ENCODE peak calls at places on chromosome 7, in eight cellular contexts. D is prostate gland, H is esophagus squamous epithelium, T is heart left ventricle, M is testis, V is K562, G is NB4, Y is gastrocnemius medialis. A is an unnamed sample.

GRCh38 chr7:114502454-114503254 is 88.0 kb downstream of the FOXP2 start:
- DNase-seq in D (no peak), H (no peak), T (no peak), M (no peak), V (no peak), G (no peak), Y (no peak), A (no peak)

GRCh38 chr7:2928613-2929311 is 84.7 kb upstream of the GNA12 start:
- DNase-seq in D (no peak), H (no peak), T (no peak), M (no peak), V (no peak), G (no peak), Y (no peak), A (no peak)

GRCh38 chr7:23597908-23598224 is 684 bp downstream of the CCDC126 start:
- DNase-seq in D (no peak), H (no peak), T (no peak), M (peak; percentile 50), V (no peak), G (no peak), Y (no peak), A (no peak)

GRCh38 chr7:81299272-81299671 is 380.4 kb upstream of the SEMA3C start:
- DNase-seq in D (no peak), H (no peak), T (no peak), M (no peak), V (no peak), G (peak; percentile 90), Y (no peak), A (no peak)

GRCh38 chr7:95088536-95088935 is 181.1 kb downstream of the PPP1R9A start:
- DNase-seq in D (no peak), H (no peak), T (no peak), M (no peak), V (no peak), G (no peak), Y (no peak), A (no peak)

GRCh38 chr7:46291601-46292150 is 370.6 kb upstream of the IGFBP3 start:
- DNase-seq in D (no peak), H (no peak), T (no peak), M (peak; percentile 27), V (no peak), G (no peak), Y (peak; percentile 44), A (peak; percentile 61)

GRCh38 chr7:82598958-82599357 is 155.4 kb upstream of the CACNA2D1 start:
- DNase-seq in D (no peak), H (no peak), T (no peak), M (no peak), V (no peak), G (peak; percentile 28), Y (no peak), A (no peak)

GRCh38 chr7:87427289-87427688 is 48.2 kb downstream of the ABCB4 start:
- DNase-seq in D (no peak), H (no peak), T (no peak), M (no peak), V (no peak), G (no peak), Y (no peak), A (no peak)

GRCh38 chr7:131898418-131898817 is 342.0 kb upstream of the PODXL start:
- DNase-seq in D (no peak), H (no peak), T (no peak), M (no peak), V (no peak), G (peak; percentile 11), Y (no peak), A (no peak)

GRCh38 chr7:43878867-43879266 is 9.6 kb upstream of the MRPS24 start:
- DNase-seq in D (no peak), H (no peak), T (no peak), M (no peak), V (no peak), G (no peak), Y (no peak), A (no peak)

GRCh38 chr7:105876091-105876963 is at the start of gene ATXN7L1:
- DNase-seq in D (peak; percentile 96), H (peak; percentile 67), T (peak; percentile 96), M (peak; percentile 97), V (peak; percentile 97), G (peak; percentile 94), Y (peak; percentile 94), A (peak; percentile 98)
- TF ChIP-seq POLR2A in D (peak; percentile 78), H (peak; percentile 25), T (peak; percentile 65), M (peak; percentile 58), V (peak; percentile 93), G (no peak), Y (peak; percentile 80), A (no peak)

GRCh38 chr7:68969571-68969970 is 628.7 kb upstream of the AUTS2 start:
- DNase-seq in D (no peak), H (no peak), T (no peak), M (no peak), V (no peak), G (peak; percentile 41), Y (no peak), A (no peak)
- TF ChIP-seq CTCF in D (no peak), H (no peak), T (no peak), M (no peak), V (no peak), G (no peak), Y (no peak), A (no peak)

DNA sequence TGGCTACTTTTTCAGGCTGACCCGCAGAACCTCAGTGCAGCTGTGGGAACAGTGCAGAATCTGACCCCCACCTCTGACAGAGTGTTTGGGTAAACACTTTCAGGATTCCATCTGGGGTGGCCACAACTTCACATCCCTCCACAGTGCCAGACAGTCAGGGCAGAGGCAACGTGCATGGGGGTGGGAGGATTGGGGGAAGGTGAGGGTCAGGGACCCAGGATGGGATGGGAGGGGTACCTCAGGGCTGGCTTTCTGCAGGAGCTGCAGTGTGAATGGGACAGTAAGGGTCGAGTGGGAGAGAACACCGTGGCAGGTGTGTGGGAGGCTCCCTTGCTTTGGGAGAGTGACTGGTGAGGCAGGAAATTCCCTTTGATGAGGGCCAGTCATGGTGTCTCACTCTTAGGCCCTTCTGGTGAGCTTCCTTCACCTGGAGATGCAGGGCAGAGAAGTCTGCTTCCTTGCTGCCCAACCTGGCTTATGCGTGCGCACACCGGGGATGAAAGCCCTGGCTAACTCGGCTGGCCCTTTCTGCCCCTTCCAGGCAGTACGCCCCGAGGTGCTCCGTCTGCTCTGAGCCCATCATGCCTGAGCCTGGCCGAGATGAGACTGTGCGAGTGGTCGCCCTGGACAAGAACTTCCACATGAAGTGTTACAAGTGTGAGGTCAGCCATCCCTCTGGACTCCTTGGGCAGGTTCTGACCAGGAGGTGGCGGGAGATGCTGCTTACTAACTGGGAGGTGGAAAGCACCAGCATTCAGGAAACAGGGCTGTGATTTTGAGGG is 8.4 kb downstream of the ZYX start:
- DNase-seq in D (no peak), H (no peak), T (no peak), M (no peak), V (peak; percentile 26), G (no peak), Y (no peak), A (no peak)
- TF ChIP-seq POLR2A in D (no peak), H (no peak), T (no peak), M (no peak), V (no peak), G (no peak), Y (no peak), A (no peak)

DNA sequence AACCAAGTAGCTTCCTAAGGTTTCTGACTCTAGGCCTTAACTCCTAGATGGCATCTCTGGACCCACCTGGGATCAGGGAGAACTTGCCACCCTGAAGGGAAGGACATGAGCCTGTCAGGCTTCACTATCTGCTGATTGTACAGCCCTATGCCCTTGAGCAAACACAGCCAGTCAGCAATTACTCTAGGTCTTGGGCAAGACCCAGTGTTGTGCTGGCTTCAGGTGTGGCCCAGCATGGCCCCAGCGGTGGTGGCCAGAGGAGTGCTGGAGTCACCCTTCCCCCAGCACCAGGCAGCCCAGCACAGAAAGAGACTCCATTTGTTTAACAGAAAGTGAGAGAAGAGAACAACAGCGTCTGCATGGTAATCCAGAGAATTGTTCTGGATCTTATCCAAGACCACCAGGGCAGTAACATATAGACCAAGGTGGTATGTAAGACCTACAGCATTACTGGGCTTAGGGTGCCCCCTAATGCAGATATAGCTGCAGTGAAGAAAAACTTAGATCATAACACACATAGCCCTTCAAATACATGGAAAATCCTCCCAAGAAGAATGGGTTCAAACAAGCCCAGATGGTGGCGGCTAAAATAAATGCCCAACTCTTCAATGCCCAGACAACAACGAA is 207.7 kb downstream of the MAGI2 start:
- DNase-seq in D (no peak), H (no peak), T (no peak), M (no peak), V (no peak), G (peak; percentile 15), Y (no peak), A (no peak)
- TF ChIP-seq CTCF in D (no peak), H (no peak), T (no peak), M (no peak), V (no peak), G (no peak), Y (no peak), A (no peak)

GRCh38 chr7:105521027-105521730 is 892 bp downstream of the PUS7 start:
- DNase-seq in D (peak; percentile 52), H (no peak), T (peak; percentile 80), M (peak; percentile 68), V (peak; percentile 76), G (peak; percentile 85), Y (peak; percentile 33), A (peak; percentile 91)
- TF ChIP-seq POLR2A in D (no peak), H (no peak), T (no peak), M (no peak), V (no peak), G (no peak), Y (no peak), A (no peak)

GRCh38 chr7:25103766-25104165 is 21.3 kb downstream of the CYCS start:
- DNase-seq in D (no peak), H (no peak), T (no peak), M (no peak), V (no peak), G (peak; percentile 71), Y (no peak), A (no peak)
- TF ChIP-seq CTCF in D (no peak), H (no peak), T (no peak), M (no peak), V (no peak), G (no peak), Y (no peak), A (no peak)

GRCh38 chr7:100949227-100949930 is at the start of gene MUC3A:
- DNase-seq in D (no peak), H (no peak), T (peak; percentile 37), M (no peak), V (peak; percentile 20), G (no peak), Y (no peak), A (no peak)
- TF ChIP-seq POLR2A in D (no peak), H (no peak), T (no peak), M (no peak), V (no peak), G (no peak), Y (no peak), A (no peak)

A was measured in lower leg skin.